ENCODE peak calls at places on chromosomes 16 and 17, in five cellular contexts. D, Y, Z, N and Q are unnamed samples. For H3K4me1, the result is how much of the 10 kb centered on the place peaks cover.

GRCh38 chr17:43092891-43093290 is 32.3 kb downstream of the BRCA1 start:
- DNase-seq in D (no peak), Z (no peak), Y (no peak), N (no peak), Q (no peak)

GRCh38 chr16:1414532-1415265 is at the start of gene UNKL:
- DNase-seq in N (peak), Z (peak), D (no peak), Y (peak), Q (peak)

GRCh38 chr16:67339453-67339852 is 12.8 kb downstream of the LRRC36 start:
- DNase-seq in Z (no peak), Y (no peak), D (no peak), N (no peak), Q (no peak)

GRCh38 chr17:75991396-75991795 is 9.3 kb upstream of the CDK3 start:
- DNase-seq in D (no peak), N (no peak), Y (no peak), Z (no peak), Q (no peak)

GRCh38 chr17:51850206-51850605 is 308.3 kb downstream of the CA10 start:
- DNase-seq in N (no peak), Z (no peak), Y (no peak), D (no peak), Q (no peak)

GRCh38 chr17:30858556-30859250 is 26.9 kb downstream of the ATAD5 start:
- DNase-seq in N (no peak), D (no peak), Y (no peak), Z (no peak), Q (no peak)

GRCh38 chr17:1707107-1707506 is 3.1 kb downstream of the TLCD2 start:
- DNase-seq in Z (no peak), D (no peak), Y (no peak), N (no peak), Q (no peak)

GRCh38 chr17:40307001-40307690 is 1.8 kb upstream of the RARA start:
- DNase-seq in D (no peak), N (peak), Z (peak), Y (no peak), Q (peak)

GRCh38 chr17:34740516-34740915 is 161.1 kb downstream of the TMEM132E start:
- DNase-seq in N (no peak), Y (no peak), Z (peak), D (no peak), Q (no peak)

GRCh38 chr17:75743625-75744206 is 21.3 kb downstream of the GALK1 start:
- DNase-seq in D (no peak), Y (no peak), Z (no peak), N (peak), Q (no peak)

GRCh38 chr16:23296994-23297393 is 5.1 kb upstream of the SCNN1B start:
- DNase-seq in D (no peak), Z (no peak), N (no peak), Y (peak), Q (no peak)

GRCh38 chr17:14125518-14126125 is 56.3 kb downstream of the COX10 start:
- DNase-seq in Y (no peak), D (no peak), Z (no peak), N (no peak), Q (no peak)

GRCh38 chr16:89409161-89409711 is 81.1 kb downstream of the ANKRD11 start:
- DNase-seq in N (no peak), Z (no peak), Y (peak), D (no peak), Q (peak)

GRCh38 chr17:80518392-80518791 is 26.2 kb upstream of the RPTOR start:
- DNase-seq in D (no peak), Z (no peak), N (no peak), Y (no peak), Q (no peak)

GRCh38 chr16:89924298-89924924 is 1.3 kb downstream of the TUBB3 start:
- DNase-seq in Z (no peak), D (no peak), N (peak), Y (no peak), Q (no peak)

GRCh38 chr16:81902025-81902424 is 109.2 kb downstream of the SDR42E1 start:
- DNase-seq in Z (no peak), Y (no peak), N (no peak), D (no peak), Q (peak)

GRCh38 chr17:65547253-65547670 is 14.2 kb downstream of the AXIN2 start:
- DNase-seq in Y (peak), D (no peak), N (no peak), Z (no peak), Q (no peak)

GRCh38 chr16:75653926-75654325 is 6.4 kb downstream of the TERF2IP start:
- DNase-seq in Y (no peak), N (no peak), D (no peak), Z (no peak), Q (no peak)

GRCh38 chr17:17269926-17270773 is 10.9 kb downstream of the COPS3 start:
- DNase-seq in N (no peak), Y (no peak), D (no peak), Z (peak), Q (no peak)

GRCh38 chr17:3029213-3029913 is 34.0 kb downstream of the OR1D5 start:
- DNase-seq in Z (peak), Y (no peak), D (no peak), N (no peak), Q (peak)

GRCh38 chr17:73800893-73801292 is 156.6 kb upstream of the SDK2 start:
- DNase-seq in N (no peak), Y (no peak), D (no peak), Z (peak), Q (no peak)

GRCh38 chr17:59516451-59516850 is 49.0 kb upstream of the DHX40 start:
- DNase-seq in N (no peak), Z (no peak), D (no peak), Y (no peak), Q (no peak)

GRCh38 chr17:44559288-44560249 is 2.3 kb downstream of the FZD2 start:
- DNase-seq in Z (no peak), Y (no peak), D (no peak), N (no peak), Q (no peak)

GRCh38 chr16:58048494-58048893 is 22.9 kb downstream of the MMP15 start:
- DNase-seq in D (no peak), Z (no peak), N (no peak), Y (no peak), Q (no peak)

GRCh38 chr17:45101883-45102811 is 30.2 kb downstream of the PLCD3 start:
- DNase-seq in N (no peak), Y (no peak), D (no peak), Z (peak), Q (no peak)

GRCh38 chr16:22300427-22301071 is 3.3 kb downstream of the POLR3E start:
- DNase-seq in Y (peak), Z (peak), N (no peak), D (no peak), Q (peak)

GRCh38 chr17:40348136-40348504 is 16.4 kb downstream of the GJD3 start:
- DNase-seq in N (no peak), D (no peak), Z (peak), Y (no peak), Q (no peak)

GRCh38 chr16:71338193-71338592 is 20.3 kb upstream of the CALB2 start:
- DNase-seq in N (no peak), Y (no peak), Z (no peak), D (no peak), Q (no peak)

GRCh38 chr16:85653226-85653917 is 35.4 kb downstream of the GINS2 start:
- DNase-seq in Y (no peak), D (no peak), Z (no peak), N (peak), Q (no peak)

GRCh38 chr16:85651822-85652430 is 36.8 kb downstream of the GINS2 start:
- DNase-seq in N (peak), Z (no peak), Y (no peak), D (no peak), Q (no peak)

GRCh38 chr16:85650864-85651811 is 37.6 kb downstream of the GINS2 start:
- DNase-seq in D (no peak), Z (peak), Y (no peak), N (peak), Q (no peak)

GRCh38 chr16:85654251-85655115 is 34.3 kb downstream of the GINS2 start:
- DNase-seq in D (no peak), Y (no peak), Z (no peak), N (peak), Q (no peak)

DNA sequence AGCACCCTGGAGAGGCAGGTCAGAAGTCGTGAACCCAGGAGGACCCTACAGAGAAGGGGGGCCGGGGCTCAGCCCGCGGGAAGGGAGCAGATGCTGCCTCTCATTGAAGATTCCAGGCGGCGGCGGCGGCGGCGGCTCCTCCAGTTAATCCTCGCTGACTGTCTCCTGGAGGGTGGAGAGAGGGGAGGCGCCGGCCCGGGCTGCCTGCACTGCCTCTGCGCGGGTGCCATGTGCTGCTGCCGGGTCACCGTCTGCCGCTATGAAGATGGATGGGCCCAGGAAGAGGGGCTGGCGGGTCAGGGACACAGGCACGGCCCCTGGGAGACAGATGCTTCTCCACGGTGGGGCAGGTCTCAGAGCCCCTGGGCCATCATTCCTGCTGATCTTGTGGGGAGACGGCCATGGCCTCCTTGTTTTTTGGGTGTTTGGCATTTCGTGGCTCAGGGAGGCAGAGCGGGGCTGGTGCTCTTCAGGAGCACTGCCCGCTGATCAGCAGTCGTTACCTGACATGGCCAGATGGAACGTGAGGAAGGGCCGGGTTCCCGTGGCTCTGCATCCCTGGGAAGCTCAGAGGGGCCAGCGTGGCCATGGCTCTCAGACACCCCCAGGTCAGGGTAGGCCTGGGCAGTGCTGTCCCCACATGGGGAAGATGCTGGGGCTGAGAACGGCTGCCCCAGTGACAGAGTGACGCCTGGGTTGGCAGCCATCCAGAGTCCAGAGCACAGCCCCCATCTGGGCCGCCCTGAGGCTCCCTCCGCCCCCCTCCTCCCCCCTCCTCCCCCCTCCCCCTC is 36.1 kb downstream of the GINS2 start:
- DNase-seq in N (peak), Z (peak), D (no peak), Y (peak), Q (no peak)
- TF ChIP-seq POLR2A in N (no peak), Z (no peak), D (no peak), Y (no peak), Q (no peak)

GRCh38 chr16:85359147-85359822 is 247.0 kb upstream of the CIBAR2 start:
- DNase-seq in Y (no peak), N (peak), Z (no peak), D (no peak), Q (no peak)

GRCh38 chr16:85357323-85357722 is 245.1 kb upstream of the CIBAR2 start:
- DNase-seq in Y (no peak), D (no peak), Z (no peak), N (peak), Q (no peak)

GRCh38 chr16:85358704-85359146 is 246.5 kb upstream of the CIBAR2 start:
- DNase-seq in D (no peak), N (no peak), Z (no peak), Y (no peak), Q (no peak)

GRCh38 chr16:85356157-85356556 is 243.9 kb upstream of the CIBAR2 start:
- DNase-seq in Z (no peak), Y (no peak), D (no peak), N (no peak), Q (no peak)

DNA sequence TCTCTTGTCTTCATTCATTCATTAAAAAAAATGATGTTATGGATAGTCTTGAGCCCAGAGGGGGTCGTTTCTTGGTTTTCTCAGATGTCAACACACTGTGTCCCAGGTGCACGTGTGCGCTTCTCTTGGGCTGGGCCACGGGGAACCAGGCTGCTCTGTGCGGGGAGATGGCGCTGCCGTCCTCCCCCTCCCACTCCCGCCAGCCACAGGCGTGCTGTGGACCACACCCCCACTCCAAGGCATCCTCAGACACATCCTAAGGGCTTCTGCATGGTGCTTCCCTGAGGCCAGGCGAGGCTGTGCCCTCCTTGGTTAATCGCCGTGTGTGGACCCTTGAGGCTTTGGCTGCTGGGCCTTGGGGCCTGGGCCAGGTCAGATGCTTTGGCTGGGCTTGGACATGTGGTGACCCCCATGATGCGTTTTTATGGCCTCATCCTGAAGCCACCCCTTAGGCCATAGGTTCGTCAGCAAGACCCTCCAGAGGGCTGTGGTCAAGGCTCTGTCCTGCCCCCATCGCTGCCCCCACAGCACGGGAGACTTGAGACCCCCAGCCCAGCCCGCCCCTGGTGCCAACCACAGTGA is 245.7 kb upstream of the CIBAR2 start:
- DNase-seq in D (no peak), N (peak), Y (no peak), Z (no peak), Q (no peak)
- H3K4me1 ChIP-seq in D (under half), N (under half), Y (under half), Z (under half), Q (under half)

DNA sequence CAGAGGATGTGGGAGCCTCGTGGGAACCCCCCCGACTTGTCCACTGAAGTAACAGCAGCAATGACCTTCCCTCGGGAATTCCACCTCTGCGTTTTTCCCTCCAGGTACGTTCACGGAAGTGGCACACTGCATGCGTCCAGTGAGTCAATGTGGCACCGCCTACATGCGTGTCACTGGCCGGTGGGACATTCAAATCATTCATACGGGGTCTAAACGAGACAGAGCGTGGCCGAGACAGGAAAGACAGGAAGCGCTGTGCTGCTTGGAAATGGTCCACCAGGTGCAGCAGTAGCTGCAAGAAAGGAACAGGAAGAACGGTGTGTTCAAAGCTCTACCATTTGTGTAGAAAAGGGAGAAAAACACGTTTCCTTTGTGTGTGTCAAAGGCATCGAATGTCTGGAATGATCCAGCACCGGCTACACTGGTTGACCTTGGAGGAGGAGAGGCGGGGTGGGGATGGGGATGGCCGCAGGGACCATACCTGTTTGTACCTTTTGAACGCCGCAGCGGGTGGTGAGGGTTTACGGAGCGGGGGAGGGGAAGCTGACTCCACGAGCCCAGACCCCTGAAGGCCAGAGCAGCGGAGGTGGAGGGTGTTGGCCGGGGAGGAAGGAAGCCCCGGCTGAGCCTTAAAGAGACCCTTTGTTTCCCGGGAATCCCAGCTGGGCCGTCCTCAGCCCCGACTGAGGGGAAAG is 1.7 kb upstream of the PGAP6 start:
- DNase-seq in D (no peak), Z (peak), Y (peak), N (no peak), Q (peak)
- TF ChIP-seq POLR2A in D (no peak), Z (no peak), Y (peak), N (no peak), Q (peak)

GRCh38 chr16:31467151-31467550 is 4.8 kb upstream of the TGFB1I1 start:
- DNase-seq in D (no peak), Z (no peak), Y (no peak), N (no peak), Q (no peak)
- H3K4me1 ChIP-seq in D (under half), Z (under half), Y (under half), N (under half), Q (under half)